ENCODE peak calls at places on chromosome 11, in four cellular contexts. One of them, this sample, is unnamed.

GRCh38 chr11:110075087-110075821 is 17.9 kb upstream of the ZC3H12C start:
- DNase-seq in endothelial cell of umbilical vein: no peak
- DNase-seq in mesendoderm: peak
- DNase-seq in neuronal stem cell: no peak
- DNase-seq in this sample: no peak

GRCh38 chr11:2996976-2997375 is 4.8 kb upstream of the NAP1L4 start:
- DNase-seq in endothelial cell of umbilical vein: no peak
- DNase-seq in neuronal stem cell: no peak
- DNase-seq in mesendoderm: peak
- DNase-seq in this sample: no peak

GRCh38 chr11:17405232-17406005 is 17.0 kb upstream of the KCNJ11 start:
- DNase-seq in endothelial cell of umbilical vein: no peak
- DNase-seq in neuronal stem cell: no peak
- DNase-seq in mesendoderm: peak
- DNase-seq in this sample: peak

GRCh38 chr11:64378335-64378884 is 19.4 kb downstream of the RPS6KA4 start:
- DNase-seq in mesendoderm: no peak
- DNase-seq in neuronal stem cell: no peak
- DNase-seq in endothelial cell of umbilical vein: no peak
- DNase-seq in this sample: peak

GRCh38 chr11:111378773-111379499 is at the start of gene POU2AF1:
- DNase-seq in endothelial cell of umbilical vein: no peak
- DNase-seq in mesendoderm: no peak
- DNase-seq in neuronal stem cell: no peak
- DNase-seq in this sample: peak

GRCh38 chr11:1130276-1131032 is 27.3 kb upstream of the MUC5AC start:
- DNase-seq in endothelial cell of umbilical vein: no peak
- DNase-seq in neuronal stem cell: no peak
- DNase-seq in mesendoderm: no peak
- DNase-seq in this sample: peak

GRCh38 chr11:128069665-128070064 is 517.7 kb downstream of the ETS1 start:
- DNase-seq in endothelial cell of umbilical vein: peak
- DNase-seq in mesendoderm: no peak
- DNase-seq in neuronal stem cell: no peak
- DNase-seq in this sample: no peak

GRCh38 chr11:93279911-93280347 is 50.6 kb upstream of the DEUP1 start:
- DNase-seq in neuronal stem cell: no peak
- DNase-seq in mesendoderm: no peak
- DNase-seq in endothelial cell of umbilical vein: no peak
- DNase-seq in this sample: no peak

GRCh38 chr11:2464451-2465165 is 19.8 kb downstream of the KCNQ1 start:
- DNase-seq in mesendoderm: no peak
- DNase-seq in neuronal stem cell: no peak
- DNase-seq in endothelial cell of umbilical vein: no peak
- DNase-seq in this sample: no peak

GRCh38 chr11:86740628-86741488 is 59.5 kb upstream of the PRSS23 start:
- DNase-seq in mesendoderm: peak
- DNase-seq in endothelial cell of umbilical vein: peak
- DNase-seq in neuronal stem cell: peak
- DNase-seq in this sample: no peak

GRCh38 chr11:12029738-12030363 is 21.4 kb upstream of the DKK3 start:
- DNase-seq in endothelial cell of umbilical vein: peak
- DNase-seq in neuronal stem cell: peak
- DNase-seq in mesendoderm: no peak
- DNase-seq in this sample: no peak

GRCh38 chr11:9759519-9760179 is 95.8 kb downstream of the SWAP70 start:
- DNase-seq in mesendoderm: no peak
- DNase-seq in neuronal stem cell: no peak
- DNase-seq in endothelial cell of umbilical vein: peak
- DNase-seq in this sample: peak

GRCh38 chr11:44611088-44611487 is 45.6 kb downstream of the CD82 start:
- DNase-seq in neuronal stem cell: no peak
- DNase-seq in endothelial cell of umbilical vein: no peak
- DNase-seq in mesendoderm: peak
- DNase-seq in this sample: no peak

GRCh38 chr11:93585758-93586157 is 42.6 kb upstream of the SMCO4 start:
- DNase-seq in mesendoderm: peak
- DNase-seq in neuronal stem cell: no peak
- DNase-seq in endothelial cell of umbilical vein: no peak
- DNase-seq in this sample: no peak

GRCh38 chr11:10387209-10388083 is 67.6 kb upstream of the AMPD3 start:
- DNase-seq in mesendoderm: no peak
- DNase-seq in neuronal stem cell: no peak
- DNase-seq in endothelial cell of umbilical vein: peak
- DNase-seq in this sample: no peak

GRCh38 chr11:38791346-38791961 is 2193.4 kb upstream of the RAG2 start:
- DNase-seq in mesendoderm: peak
- DNase-seq in endothelial cell of umbilical vein: peak
- DNase-seq in neuronal stem cell: peak
- DNase-seq in this sample: no peak

GRCh38 chr11:77060234-77060633 is 6.5 kb upstream of the CAPN5 start:
- DNase-seq in mesendoderm: no peak
- DNase-seq in neuronal stem cell: no peak
- DNase-seq in endothelial cell of umbilical vein: no peak
- DNase-seq in this sample: no peak

GRCh38 chr11:114170226-114170625 is 110.7 kb downstream of the ZBTB16 start:
- DNase-seq in neuronal stem cell: peak
- DNase-seq in mesendoderm: no peak
- DNase-seq in endothelial cell of umbilical vein: no peak
- DNase-seq in this sample: no peak

GRCh38 chr11:9653871-9654270 is 10.0 kb upstream of the SWAP70 start:
- DNase-seq in mesendoderm: no peak
- DNase-seq in neuronal stem cell: no peak
- DNase-seq in endothelial cell of umbilical vein: no peak
- DNase-seq in this sample: no peak

GRCh38 chr11:83249972-83250593 is 36.1 kb downstream of the CCDC90B start:
- DNase-seq in endothelial cell of umbilical vein: peak
- DNase-seq in mesendoderm: peak
- DNase-seq in neuronal stem cell: no peak
- DNase-seq in this sample: no peak

GRCh38 chr11:131914299-131914902 is 544.0 kb downstream of the NTM start:
- DNase-seq in endothelial cell of umbilical vein: peak
- DNase-seq in neuronal stem cell: no peak
- DNase-seq in mesendoderm: no peak
- DNase-seq in this sample: no peak

GRCh38 chr11:131910491-131911387 is 540.3 kb downstream of the NTM start:
- DNase-seq in neuronal stem cell: peak
- DNase-seq in endothelial cell of umbilical vein: peak
- DNase-seq in mesendoderm: peak
- DNase-seq in this sample: peak

GRCh38 chr11:131909426-131910200 is 539.2 kb downstream of the NTM start:
- DNase-seq in neuronal stem cell: no peak
- DNase-seq in mesendoderm: peak
- DNase-seq in endothelial cell of umbilical vein: no peak
- DNase-seq in this sample: no peak

GRCh38 chr11:131913267-131913666 is 542.9 kb downstream of the NTM start:
- DNase-seq in mesendoderm: no peak
- DNase-seq in neuronal stem cell: no peak
- DNase-seq in endothelial cell of umbilical vein: no peak
- DNase-seq in this sample: no peak

GRCh38 chr11:131912127-131912526 is 541.7 kb downstream of the NTM start:
- DNase-seq in neuronal stem cell: no peak
- DNase-seq in mesendoderm: no peak
- DNase-seq in endothelial cell of umbilical vein: no peak
- DNase-seq in this sample: no peak
- H3K4me3 ChIP-seq in neuronal stem cell: no peak
- H3K4me3 ChIP-seq in mesendoderm: no peak
- H3K4me3 ChIP-seq in endothelial cell of umbilical vein: no peak
- H3K4me3 ChIP-seq in this sample: no peak

GRCh38 chr11:129998905-129999304 is 3.7 kb downstream of the PRDM10 start:
- DNase-seq in mesendoderm: no peak
- DNase-seq in neuronal stem cell: no peak
- DNase-seq in endothelial cell of umbilical vein: no peak
- DNase-seq in this sample: no peak

GRCh38 chr11:130001491-130002351 is 914 bp downstream of the PRDM10 start:
- DNase-seq in endothelial cell of umbilical vein: peak
- DNase-seq in neuronal stem cell: peak
- DNase-seq in mesendoderm: peak
- DNase-seq in this sample: peak

GRCh38 chr11:130002352-130002845 is at the start of gene PRDM10:
- DNase-seq in neuronal stem cell: peak
- DNase-seq in mesendoderm: no peak
- DNase-seq in endothelial cell of umbilical vein: no peak
- DNase-seq in this sample: peak

GRCh38 chr11:129999407-129999806 is 3.2 kb downstream of the PRDM10 start:
- DNase-seq in mesendoderm: no peak
- DNase-seq in neuronal stem cell: no peak
- DNase-seq in endothelial cell of umbilical vein: no peak
- DNase-seq in this sample: no peak

GRCh38 chr11:130000552-130001176 is 2.0 kb downstream of the PRDM10 start:
- DNase-seq in neuronal stem cell: no peak
- DNase-seq in mesendoderm: no peak
- DNase-seq in endothelial cell of umbilical vein: no peak
- DNase-seq in this sample: no peak
- H3K9ac ChIP-seq in neuronal stem cell: no peak
- H3K9ac ChIP-seq in mesendoderm: peak
- H3K9ac ChIP-seq in endothelial cell of umbilical vein: peak
- H3K9ac ChIP-seq in this sample: peak

DNA sequence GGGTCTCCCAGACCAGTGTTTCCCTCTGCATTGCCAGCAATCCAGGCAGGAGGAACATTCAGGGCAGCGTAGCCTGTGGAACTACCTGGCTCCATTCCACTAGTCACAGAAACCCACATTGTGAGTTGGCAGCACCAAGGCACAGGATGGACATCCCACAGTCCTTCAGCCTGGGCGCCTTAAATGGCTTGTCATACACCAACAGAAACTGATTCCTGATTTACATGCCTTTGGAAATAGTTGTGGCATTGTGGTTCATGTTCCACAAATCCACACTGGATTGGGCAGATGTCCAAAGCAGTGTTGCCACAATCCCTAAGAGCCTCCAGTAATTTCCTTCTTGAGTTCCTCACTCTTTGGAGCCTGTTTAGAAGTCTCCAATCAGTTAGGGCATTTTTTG is 225.6 kb downstream of the BLID start:
- DNase-seq in mesendoderm: no peak
- DNase-seq in endothelial cell of umbilical vein: peak
- DNase-seq in neuronal stem cell: no peak
- DNase-seq in this sample: no peak
- H3K4me3 ChIP-seq in mesendoderm: no peak
- H3K4me3 ChIP-seq in endothelial cell of umbilical vein: no peak
- H3K4me3 ChIP-seq in neuronal stem cell: no peak
- H3K4me3 ChIP-seq in this sample: no peak

GRCh38 chr11:130160460-130161090 is 993 bp downstream of the ST14 start:
- DNase-seq in neuronal stem cell: no peak
- DNase-seq in endothelial cell of umbilical vein: no peak
- DNase-seq in mesendoderm: peak
- DNase-seq in this sample: no peak

GRCh38 chr11:130162733-130163132 is 3.2 kb downstream of the ST14 start:
- DNase-seq in mesendoderm: no peak
- DNase-seq in endothelial cell of umbilical vein: no peak
- DNase-seq in neuronal stem cell: no peak
- DNase-seq in this sample: no peak

GRCh38 chr11:130159657-130160459 is at the start of gene ST14:
- DNase-seq in mesendoderm: peak
- DNase-seq in neuronal stem cell: no peak
- DNase-seq in endothelial cell of umbilical vein: no peak
- DNase-seq in this sample: peak

GRCh38 chr11:130163346-130164220 is 4.0 kb downstream of the ST14 start:
- DNase-seq in neuronal stem cell: no peak
- DNase-seq in mesendoderm: peak
- DNase-seq in endothelial cell of umbilical vein: no peak
- DNase-seq in this sample: no peak

DNA sequence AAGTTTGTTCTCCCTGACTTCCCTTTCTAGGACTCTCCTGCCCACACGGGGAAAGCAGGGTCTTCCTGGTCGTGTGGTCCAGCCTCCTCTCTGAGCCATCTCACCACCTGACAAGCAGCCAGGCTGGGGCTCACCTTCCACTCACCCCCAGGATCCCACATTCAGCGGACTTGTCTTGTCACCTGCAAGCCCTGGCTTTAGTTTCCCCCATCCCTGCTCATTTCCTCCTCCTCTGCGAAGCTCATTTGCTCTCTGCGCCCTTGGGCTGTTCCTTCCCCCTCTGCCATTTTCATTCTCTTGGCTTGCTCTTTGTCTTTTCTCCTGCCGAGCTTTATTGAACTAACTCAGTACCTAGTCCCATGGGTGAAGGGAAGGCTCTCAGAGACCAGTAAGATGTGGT is 1.9 kb downstream of the ST14 start:
- DNase-seq in mesendoderm: no peak
- DNase-seq in endothelial cell of umbilical vein: no peak
- DNase-seq in neuronal stem cell: no peak
- DNase-seq in this sample: no peak
- H3K9ac ChIP-seq in mesendoderm: no peak
- H3K9ac ChIP-seq in endothelial cell of umbilical vein: no peak
- H3K9ac ChIP-seq in neuronal stem cell: no peak
- H3K9ac ChIP-seq in this sample: peak

DNA sequence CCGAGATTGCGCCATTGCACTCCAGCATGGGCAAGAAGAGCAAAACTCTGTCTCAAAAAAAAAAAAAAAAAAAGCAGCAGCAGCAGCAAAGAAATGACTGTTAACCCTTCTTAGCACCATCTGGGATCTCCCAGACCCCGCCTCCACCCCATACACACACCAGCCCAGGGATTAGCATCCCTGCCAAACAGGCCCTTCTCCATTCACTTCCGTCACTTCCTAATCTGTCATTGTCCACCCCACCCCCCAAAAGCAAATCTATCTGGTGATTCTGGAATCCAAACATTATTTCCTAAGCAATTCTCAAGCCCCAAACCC is 5.8 kb upstream of the AHNAK start:
- DNase-seq in endothelial cell of umbilical vein: no peak
- DNase-seq in neuronal stem cell: no peak
- DNase-seq in mesendoderm: peak
- DNase-seq in this sample: no peak
- H3K4me3 ChIP-seq in endothelial cell of umbilical vein: no peak
- H3K4me3 ChIP-seq in neuronal stem cell: no peak
- H3K4me3 ChIP-seq in mesendoderm: no peak
- H3K4me3 ChIP-seq in this sample: peak

GRCh38 chr11:94877446-94878200 is 95.7 kb downstream of the CWC15 start:
- DNase-seq in mesendoderm: no peak
- DNase-seq in neuronal stem cell: no peak
- DNase-seq in endothelial cell of umbilical vein: no peak
- DNase-seq in this sample: no peak
- H3K9ac ChIP-seq in mesendoderm: no peak
- H3K9ac ChIP-seq in neuronal stem cell: no peak
- H3K9ac ChIP-seq in endothelial cell of umbilical vein: no peak
- H3K9ac ChIP-seq in this sample: no peak